ENCODE peak calls at places on chromosomes 4 and X, in five cellular contexts. K is keratinocyte; Y is activated gamma-delta T cell; P is fibroblast of lung; N is activated CD4-positive, alpha-beta T cell treated with anti-CD3 and anti-CD28 coated beads for 1 hour. A is an unnamed sample.

GRCh38 chr4:41257257-41257900 is 651 bp downstream of the UCHL1 start:
- DNase-seq in K (no peak), Y (no peak), P (peak), N (no peak), A (peak)

GRCh38 chrX:129058405-129058804 is 464.9 kb downstream of the SMARCA1 start:
- DNase-seq in K (no peak), Y (no peak), P (no peak), N (no peak), A (no peak)

GRCh38 chr4:137125011-137125410 is 407.3 kb downstream of the PCDH18 start:
- DNase-seq in K (no peak), Y (no peak), P (peak), N (no peak), A (no peak)

GRCh38 chrX:9494806-9495205 is 29.9 kb downstream of the TBL1X start:
- DNase-seq in K (no peak), Y (no peak), P (peak), N (no peak), A (no peak)

GRCh38 chrX:40145001-40145631 is 47.4 kb upstream of the BCOR start:
- DNase-seq in K (no peak), Y (no peak), P (no peak), N (no peak), A (no peak)

GRCh38 chr4:108417923-108418322 is 202.5 kb upstream of the RPL34 start:
- DNase-seq in K (no peak), Y (no peak), P (no peak), N (no peak), A (no peak)

GRCh38 chrX:68196939-68197791 is 236.1 kb downstream of the OPHN1 start:
- DNase-seq in K (peak), Y (no peak), P (peak), N (no peak), A (peak)

GRCh38 chr4:41652971-41653370 is 95.6 kb downstream of the PHOX2B start:
- DNase-seq in K (no peak), Y (no peak), P (no peak), N (no peak), A (no peak)

GRCh38 chr4:187309456-187309855 is 585.8 kb upstream of the FAT1 start:
- DNase-seq in K (no peak), Y (no peak), P (peak), N (no peak), A (no peak)

GRCh38 chrX:2577844-2578444 is 77.2 kb upstream of the DHRSX start:
- DNase-seq in K (no peak), Y (no peak), P (no peak), N (no peak), A (no peak)

GRCh38 chr4:10336471-10336870 is 120.8 kb downstream of the ZNF518B start:
- DNase-seq in K (peak), Y (no peak), P (no peak), N (no peak), A (no peak)

GRCh38 chr4:3413217-3413671 is 28.5 kb upstream of the HGFAC start:
- DNase-seq in K (no peak), Y (no peak), P (no peak), N (no peak), A (no peak)

GRCh38 chrX:7215842-7216241 is 67.9 kb upstream of the PUDP start:
- DNase-seq in K (no peak), Y (no peak), P (no peak), N (no peak), A (no peak)

GRCh38 chr4:783133-783541 is 42.8 kb downstream of the CPLX1 start:
- DNase-seq in K (no peak), Y (no peak), P (no peak), N (no peak), A (no peak)

GRCh38 chrX:126137899-126138298 is 28.2 kb downstream of the DCAF12L2 start:
- DNase-seq in K (no peak), Y (no peak), P (no peak), N (no peak), A (peak)

GRCh38 chr4:98864560-98864959 is 64.4 kb downstream of the EIF4E start:
- DNase-seq in K (no peak), Y (no peak), P (no peak), N (no peak), A (no peak)

GRCh38 chr4:183666088-183666487 is 7.0 kb downstream of the TRAPPC11 start:
- DNase-seq in K (no peak), Y (no peak), P (no peak), N (no peak), A (no peak)

GRCh38 chrX:112868586-112868985 is 28.0 kb upstream of the AMOT start:
- DNase-seq in K (no peak), Y (no peak), P (no peak), N (no peak), A (no peak)

GRCh38 chr4:14125375-14126129 is 498.0 kb upstream of the BOD1L1 start:
- DNase-seq in K (no peak), Y (no peak), P (no peak), N (no peak), A (no peak)

GRCh38 chr4:181728567-181728966 is 514.6 kb upstream of the TENM3 start:
- DNase-seq in K (no peak), Y (no peak), P (no peak), N (no peak), A (no peak)

GRCh38 chrX:153590961-153591956 is 7.7 kb downstream of the CCNQ start:
- DNase-seq in K (no peak), Y (no peak), P (no peak), N (no peak), A (no peak)

GRCh38 chrX:129963729-129964128 is 18.7 kb upstream of the BCORL1 start:
- DNase-seq in K (no peak), Y (no peak), P (no peak), N (no peak), A (no peak)

GRCh38 chr4:119525005-119525749 is 103.4 kb downstream of the PDE5A start:
- DNase-seq in K (peak), Y (no peak), P (peak), N (no peak), A (no peak)

GRCh38 chrX:53474707-53475106 is 40.5 kb upstream of the HSD17B10 start:
- DNase-seq in K (no peak), Y (no peak), P (no peak), N (no peak), A (no peak)

GRCh38 chrX:47361538-47362511 is 8.6 kb upstream of the ZNF157 start:
- DNase-seq in K (no peak), Y (no peak), P (peak), N (no peak), A (peak)

GRCh38 chr4:112861378-112862317 is 187.8 kb upstream of the ANK2 start:
- DNase-seq in K (no peak), Y (no peak), P (no peak), N (no peak), A (no peak)

GRCh38 chr4:156673483-156673882 is 298.1 kb downstream of the PDGFC start:
- DNase-seq in K (no peak), Y (no peak), P (peak), N (no peak), A (no peak)

GRCh38 chrX:54994099-54994498 is at the start of gene PFKFB1:
- DNase-seq in K (no peak), Y (no peak), P (no peak), N (no peak), A (no peak)

GRCh38 chrX:38891641-38892413 is 90.6 kb downstream of the MID1IP1 start:
- DNase-seq in K (no peak), Y (no peak), P (peak), N (no peak), A (no peak)

GRCh38 chr4:110914791-110915190 is 291.9 kb upstream of the PITX2 start:
- DNase-seq in K (no peak), Y (no peak), P (no peak), N (no peak), A (no peak)

GRCh38 chr4:74133786-74134499 is 24.0 kb upstream of the MTHFD2L start:
- DNase-seq in K (peak), Y (no peak), P (peak), N (no peak), A (peak)

GRCh38 chr4:62394751-62395150 is 1194.6 kb downstream of the ADGRL3 start:
- DNase-seq in K (no peak), Y (no peak), P (no peak), N (no peak), A (no peak)

GRCh38 chr4:133150643-133151300 is 1.7 kb downstream of the PCDH10 start:
- DNase-seq in K (no peak), Y (no peak), P (peak), N (no peak), A (no peak)

GRCh38 chr4:5355846-5356245 is 304.6 kb downstream of the STK32B start:
- DNase-seq in K (no peak), Y (no peak), P (no peak), N (no peak), A (no peak)

GRCh38 chr4:188905248-188905647 is 766.0 kb downstream of the TRIML1 start:
- DNase-seq in K (no peak), Y (no peak), P (no peak), N (no peak), A (no peak)

GRCh38 chrX:115650916-115651315 is 89.9 kb downstream of the PLS3 start:
- DNase-seq in K (no peak), Y (no peak), P (peak), N (no peak), A (no peak)

GRCh38 chr4:62135565-62136156 is 935.5 kb downstream of the ADGRL3 start:
- DNase-seq in K (no peak), Y (no peak), P (no peak), N (no peak), A (no peak)

GRCh38 chr4:107838138-107838618 is 13.4 kb downstream of the SGMS2 start:
- DNase-seq in K (no peak), Y (no peak), P (peak), N (no peak), A (no peak)

A was measured in iPS DF 6.9.